ENCODE peak calls at places on chromosomes 4 and X, in four cellular contexts. D is GM23248, L is uterus, Y is psoas muscle. G is an unnamed sample.
A peak's percentile ranks its signal among the peaks of the same experiment; 100 is the strongest.

GRCh38 chr4:41146716-41147506 is 67.4 kb downstream of the APBB2 start:
- DNase-seq in D (peak; percentile 88), L (peak; percentile 36), Y (peak; percentile 43), G (peak; percentile 71)

GRCh38 chr4:30720021-30720655 is at the start of gene PCDH7:
- DNase-seq in D (peak; percentile 71), L (peak; percentile 46), Y (no peak), G (peak; percentile 56)

GRCh38 chrX:143580266-143580665 is 55.6 kb downstream of the SLITRK4 start:
- DNase-seq in D (no peak), L (no peak), Y (no peak), G (no peak)

GRCh38 chr4:84726356-84726755 is 143.4 kb downstream of the CDS1 start:
- DNase-seq in D (peak; percentile 59), L (no peak), Y (no peak), G (no peak)

GRCh38 chr4:164412246-164412645 is 341.7 kb upstream of the SMIM31 start:
- DNase-seq in D (no peak), L (no peak), Y (no peak), G (no peak)

GRCh38 chr4:183532823-183533222 is 28.0 kb downstream of the ING2 start:
- DNase-seq in D (no peak), L (no peak), Y (no peak), G (no peak)

GRCh38 chr4:122163301-122163700 is 11.2 kb downstream of the BLTP1 start:
- DNase-seq in D (no peak), L (no peak), Y (no peak), G (no peak)

GRCh38 chrX:22060451-22060940 is 28.4 kb downstream of the PHEX start:
- DNase-seq in D (peak; percentile 54), L (no peak), Y (no peak), G (no peak)

GRCh38 chrX:30653415-30654131 is at the start of gene GK:
- DNase-seq in D (peak; percentile 46), L (no peak), Y (peak; percentile 23), G (peak; percentile 49)

GRCh38 chrX:13855689-13856425 is 39.0 kb upstream of the GPM6B start:
- DNase-seq in D (no peak), L (no peak), Y (no peak), G (peak; percentile 23)

GRCh38 chrX:87693204-87693603 is 175.6 kb downstream of the KLHL4 start:
- DNase-seq in D (no peak), L (no peak), Y (no peak), G (no peak)

GRCh38 chr4:10048931-10049655 is 27.8 kb upstream of the SLC2A9 start:
- DNase-seq in D (no peak), L (no peak), Y (no peak), G (peak; percentile 1)

GRCh38 chrX:154320406-154320805 is 24.8 kb downstream of the TKTL1 start:
- DNase-seq in D (no peak), L (no peak), Y (no peak), G (no peak)

GRCh38 chrX:24023538-24023937 is 3.4 kb downstream of the KLHL15 start:
- DNase-seq in D (no peak), L (no peak), Y (no peak), G (no peak)

GRCh38 chr4:10554694-10555093 is 97.5 kb upstream of the ZNF518B start:
- DNase-seq in D (peak; percentile 78), L (peak; percentile 17), Y (no peak), G (peak; percentile 62)

GRCh38 chr4:176436500-176436973 is 116.8 kb downstream of the SPCS3 start:
- DNase-seq in D (peak; percentile 71), L (no peak), Y (no peak), G (no peak)

GRCh38 chr4:184330008-184330400 is 112.3 kb upstream of the ENPP6 start:
- DNase-seq in D (no peak), L (no peak), Y (no peak), G (no peak)

GRCh38 chr4:113636438-113636818 is 125.1 kb downstream of the CAMK2D start:
- DNase-seq in D (no peak), L (no peak), Y (no peak), G (no peak)

GRCh38 chr4:73911746-73912145 is 42.6 kb downstream of the CXCL1 start:
- DNase-seq in D (no peak), L (no peak), Y (no peak), G (no peak)

GRCh38 chr4:158949094-158949493 is 153.8 kb upstream of the RAPGEF2 start:
- DNase-seq in D (peak; percentile 56), L (no peak), Y (no peak), G (no peak)

GRCh38 chr4:26490111-26490979 is at the start of gene CCKAR:
- DNase-seq in D (no peak), L (no peak), Y (no peak), G (no peak)

GRCh38 chr4:151901631-151902030 is 140.8 kb upstream of the GATB start:
- DNase-seq in D (peak; percentile 13), L (no peak), Y (no peak), G (no peak)

GRCh38 chr4:88779431-88779830 is 81.8 kb upstream of the NAP1L5 start:
- DNase-seq in D (no peak), L (no peak), Y (no peak), G (no peak)

GRCh38 chr4:107823870-107824366 is 814 bp upstream of the SGMS2 start:
- DNase-seq in D (no peak), L (no peak), Y (no peak), G (peak; percentile 18)

GRCh38 chrX:103373581-103373980 is 2.8 kb upstream of the BEX3 start:
- DNase-seq in D (peak; percentile 46), L (no peak), Y (no peak), G (no peak)

GRCh38 chrX:55713635-55714034 is 3.9 kb upstream of the RRAGB start:
- DNase-seq in D (no peak), L (no peak), Y (no peak), G (no peak)
- H3K9me3 ChIP-seq in D (no peaks in the 10 kb centered on the region), L (no peaks in the 10 kb centered on the region), Y (peaks cover 9% of the 10 kb centered on the region), G (peaks cover 12% of the 10 kb centered on the region)

GRCh38 chrX:65679071-65679540 is 11.7 kb downstream of the MSN start:
- DNase-seq in D (peak; percentile 63), L (no peak), Y (peak; percentile 14), G (no peak)
- H3K4me1 ChIP-seq in D (peaks cover 56% of the 10 kb centered on the region), L (no peaks in the 10 kb centered on the region), Y (peaks cover 26% of the 10 kb centered on the region), G (no peaks in the 10 kb centered on the region)

GRCh38 chrX:131762802-131763234 is 218.9 kb downstream of the OR13H1 start:
- DNase-seq in D (peak; percentile 21), L (peak; percentile 55), Y (no peak), G (no peak)

GRCh38 chrX:131764224-131764623 is 220.3 kb downstream of the OR13H1 start:
- DNase-seq in D (no peak), L (no peak), Y (no peak), G (no peak)

DNA sequence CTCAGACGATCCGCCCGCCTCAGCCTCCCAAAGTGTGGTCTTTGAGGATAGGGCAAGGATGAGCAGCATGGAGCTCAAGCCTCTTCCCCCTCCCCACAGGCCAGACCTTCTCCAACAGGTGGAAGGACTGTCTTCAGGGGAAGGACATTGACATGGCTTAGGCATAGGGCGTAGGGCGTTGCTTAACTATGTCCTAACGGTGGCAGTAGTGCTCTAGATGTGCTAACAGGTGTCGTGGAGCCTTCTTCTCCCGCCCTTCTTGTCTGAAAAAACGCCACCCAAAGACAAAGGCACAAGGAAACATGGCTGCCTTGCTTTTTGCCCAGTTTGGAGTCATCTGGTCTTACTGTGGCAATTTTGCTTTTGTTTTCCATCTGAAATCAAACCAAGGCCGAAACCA is 219.8 kb downstream of the OR13H1 start:
- DNase-seq in D (peak; percentile 11), L (peak; percentile 77), Y (peak; percentile 58), G (no peak)
- H3K4me3 ChIP-seq in D (no peak overlapping the region), L (peak overlapping the region; percentile 4), Y (peak overlapping the region; percentile 68), G (no peak overlapping the region)

GRCh38 chrX:47285762-47286320 is 53.0 kb downstream of the USP11 start:
- DNase-seq in D (peak; percentile 28), L (peak; percentile 22), Y (no peak), G (no peak)
- H3K9me3 ChIP-seq in D (no peaks in the 10 kb centered on the region), L (no peaks in the 10 kb centered on the region), Y (no peaks in the 10 kb centered on the region), G (no peaks in the 10 kb centered on the region)

GRCh38 chr4:3083732-3084131 is 9.3 kb downstream of the HTT start:
- DNase-seq in D (no peak), L (no peak), Y (no peak), G (no peak)

GRCh38 chr4:3082915-3083515 is 8.5 kb downstream of the HTT start:
- DNase-seq in D (no peak), L (no peak), Y (no peak), G (no peak)

GRCh38 chr4:3075652-3075981 is 1.1 kb downstream of the HTT start:
- DNase-seq in D (no peak), L (no peak), Y (no peak), G (no peak)

GRCh38 chr4:3077796-3078195 is 3.3 kb downstream of the HTT start:
- DNase-seq in D (no peak), L (no peak), Y (no peak), G (no peak)

GRCh38 chr4:3079694-3080123 is 5.2 kb downstream of the HTT start:
- DNase-seq in D (no peak), L (no peak), Y (no peak), G (no peak)
- H3K4me1 ChIP-seq in D (peaks cover 9% of the 10 kb centered on the region), L (peaks cover 7% of the 10 kb centered on the region), Y (peaks cover 32% of the 10 kb centered on the region), G (no peaks in the 10 kb centered on the region)

GRCh38 chr4:153466637-153467153 is 535 bp downstream of the TMEM131L start:
- DNase-seq in D (peak; percentile 57), L (peak; percentile 24), Y (no peak), G (no peak)

GRCh38 chr4:153468587-153468986 is 2.4 kb downstream of the TMEM131L start:
- DNase-seq in D (no peak), L (no peak), Y (no peak), G (no peak)

GRCh38 chr4:153467897-153468262 is 1.7 kb downstream of the TMEM131L start:
- DNase-seq in D (no peak), L (no peak), Y (no peak), G (no peak)

GRCh38 chr4:153465922-153466636 is at the start of gene TMEM131L:
- DNase-seq in D (peak; percentile 84), L (peak; percentile 67), Y (peak; percentile 80), G (peak; percentile 51)

GRCh38 chr4:153467154-153467896 is 1.2 kb downstream of the TMEM131L start:
- DNase-seq in D (peak; percentile 34), L (peak; percentile 45), Y (peak; percentile 45), G (peak; percentile 63)
- H3K4me3 ChIP-seq in D (peak overlapping the region; percentile 79), L (peak overlapping the region; percentile 77), Y (peak overlapping the region; percentile 96), G (peak overlapping the region; percentile 85)

GRCh38 chr4:211033-211511 is 86.8 kb downstream of the ZNF718 start:
- DNase-seq in D (no peak), L (no peak), Y (no peak), G (no peak)

GRCh38 chr4:205097-205756 is 80.9 kb downstream of the ZNF718 start:
- DNase-seq in D (no peak), L (no peak), Y (no peak), G (no peak)

GRCh38 chr4:200936-201335 is 76.6 kb downstream of the ZNF718 start:
- DNase-seq in D (no peak), L (no peak), Y (no peak), G (no peak)

GRCh38 chr4:206054-206453 is 81.8 kb downstream of the ZNF718 start:
- DNase-seq in D (no peak), L (no peak), Y (no peak), G (no peak)
- H3K9me3 ChIP-seq in D (no peaks in the 10 kb centered on the region), L (no peaks in the 10 kb centered on the region), Y (peaks cover 27% of the 10 kb centered on the region), G (peaks cover 3% of the 10 kb centered on the region)

DNA sequence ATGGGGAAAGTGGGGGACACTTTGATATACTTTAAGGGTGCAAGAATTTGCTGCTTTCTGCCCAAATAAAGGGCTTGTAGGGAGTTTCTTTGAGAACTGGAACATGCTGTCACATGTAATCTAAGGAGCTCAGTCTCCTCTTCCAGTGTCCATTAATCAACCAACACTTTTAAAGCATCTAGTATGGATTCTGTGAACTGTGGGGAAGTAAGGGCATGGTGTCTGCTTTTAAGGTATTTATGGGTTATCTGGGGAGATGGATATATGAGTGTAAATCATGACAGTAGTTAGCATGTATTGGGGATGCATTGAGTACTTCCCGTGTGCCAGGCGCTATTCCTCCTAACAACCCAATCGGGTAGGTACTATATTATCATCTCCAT is 151.2 kb downstream of the SPRY1 start:
- DNase-seq in D (no peak), L (no peak), Y (no peak), G (no peak)
- H3K4me1 ChIP-seq in D (no peaks in the 10 kb centered on the region), L (no peaks in the 10 kb centered on the region), Y (no peaks in the 10 kb centered on the region), G (no peaks in the 10 kb centered on the region)

G was measured in HAP-1.